ENCODE peak calls at places on chromosome 19, in eight cellular contexts. One of them, this sample, is unnamed.

GRCh38 chr19:47447470-47448359 is 24.0 kb downstream of the SLC8A2 start:
- DNase-seq in fibroblast of mammary gland: peak; percentile 41
- DNase-seq in T-helper 9 cell: peak; percentile 28
- DNase-seq in NCI-H1048: no peak
- DNase-seq in heart left ventricle: no peak
- DNase-seq in NCI-H524: no peak
- DNase-seq in NCI-H774: peak; percentile 58
- DNase-seq in EL: peak; percentile 33
- DNase-seq in this sample: no peak

GRCh38 chr19:5126498-5127223 is 157.7 kb downstream of the KDM4B start:
- DNase-seq in EL: no peak
- DNase-seq in NCI-H524: no peak
- DNase-seq in T-helper 9 cell: no peak
- DNase-seq in NCI-H1048: no peak
- DNase-seq in fibroblast of mammary gland: no peak
- DNase-seq in NCI-H774: no peak
- DNase-seq in heart left ventricle: no peak
- DNase-seq in this sample: no peak

GRCh38 chr19:31500921-31501320 is 151.7 kb upstream of the TSHZ3 start:
- DNase-seq in NCI-H774: no peak
- DNase-seq in NCI-H1048: no peak
- DNase-seq in NCI-H524: no peak
- DNase-seq in T-helper 9 cell: no peak
- DNase-seq in heart left ventricle: no peak
- DNase-seq in fibroblast of mammary gland: no peak
- DNase-seq in EL: no peak
- DNase-seq in this sample: no peak

GRCh38 chr19:16897572-16898056 is 8.8 kb downstream of the F2RL3 start:
- DNase-seq in fibroblast of mammary gland: peak; percentile 16
- DNase-seq in T-helper 9 cell: no peak
- DNase-seq in NCI-H774: no peak
- DNase-seq in EL: no peak
- DNase-seq in NCI-H524: no peak
- DNase-seq in heart left ventricle: no peak
- DNase-seq in NCI-H1048: no peak
- DNase-seq in this sample: no peak

GRCh38 chr19:28943651-28944050 is 269.3 kb downstream of the UQCRFS1 start:
- DNase-seq in NCI-H1048: no peak
- DNase-seq in heart left ventricle: no peak
- DNase-seq in NCI-H774: no peak
- DNase-seq in T-helper 9 cell: no peak
- DNase-seq in fibroblast of mammary gland: no peak
- DNase-seq in NCI-H524: no peak
- DNase-seq in EL: no peak
- DNase-seq in this sample: no peak

GRCh38 chr19:4327877-4328242 is 10.8 kb downstream of the STAP2 start:
- DNase-seq in NCI-H524: no peak
- DNase-seq in NCI-H1048: no peak
- DNase-seq in NCI-H774: no peak
- DNase-seq in fibroblast of mammary gland: no peak
- DNase-seq in heart left ventricle: no peak
- DNase-seq in T-helper 9 cell: no peak
- DNase-seq in EL: no peak
- DNase-seq in this sample: no peak

GRCh38 chr19:13398780-13399726 is 107.2 kb downstream of the CACNA1A start:
- DNase-seq in heart left ventricle: no peak
- DNase-seq in NCI-H774: peak; percentile 5
- DNase-seq in T-helper 9 cell: no peak
- DNase-seq in EL: peak; percentile 94
- DNase-seq in NCI-H1048: no peak
- DNase-seq in fibroblast of mammary gland: peak; percentile 98
- DNase-seq in NCI-H524: no peak
- DNase-seq in this sample: no peak

GRCh38 chr19:35075202-35076025 is 33.9 kb downstream of the HPN start:
- DNase-seq in heart left ventricle: no peak
- DNase-seq in NCI-H1048: no peak
- DNase-seq in T-helper 9 cell: no peak
- DNase-seq in EL: no peak
- DNase-seq in NCI-H524: no peak
- DNase-seq in fibroblast of mammary gland: no peak
- DNase-seq in NCI-H774: no peak
- DNase-seq in this sample: no peak

GRCh38 chr19:50059045-50059444 is 33.2 kb downstream of the ZNF473 start:
- DNase-seq in NCI-H774: no peak
- DNase-seq in T-helper 9 cell: no peak
- DNase-seq in NCI-H1048: no peak
- DNase-seq in fibroblast of mammary gland: no peak
- DNase-seq in EL: no peak
- DNase-seq in heart left ventricle: no peak
- DNase-seq in NCI-H524: no peak
- DNase-seq in this sample: no peak

GRCh38 chr19:18045307-18046013 is 37.5 kb downstream of the ARRDC2 start:
- DNase-seq in T-helper 9 cell: no peak
- DNase-seq in fibroblast of mammary gland: no peak
- DNase-seq in EL: no peak
- DNase-seq in heart left ventricle: no peak
- DNase-seq in NCI-H1048: no peak
- DNase-seq in NCI-H524: peak; percentile 35
- DNase-seq in NCI-H774: no peak
- DNase-seq in this sample: no peak

GRCh38 chr19:44925114-44925891 is 10.9 kb downstream of the APOC1 start:
- DNase-seq in heart left ventricle: peak; percentile 71
- DNase-seq in T-helper 9 cell: no peak
- DNase-seq in fibroblast of mammary gland: peak; percentile 84
- DNase-seq in NCI-H524: no peak
- DNase-seq in EL: peak; percentile 72
- DNase-seq in NCI-H774: no peak
- DNase-seq in NCI-H1048: no peak
- DNase-seq in this sample: no peak

GRCh38 chr19:22945560-22945959 is 57.4 kb downstream of the ZNF728 start:
- DNase-seq in NCI-H1048: no peak
- DNase-seq in fibroblast of mammary gland: peak; percentile 44
- DNase-seq in NCI-H774: no peak
- DNase-seq in heart left ventricle: no peak
- DNase-seq in EL: no peak
- DNase-seq in T-helper 9 cell: no peak
- DNase-seq in NCI-H524: no peak
- DNase-seq in this sample: no peak

GRCh38 chr19:2695288-2695866 is 7.1 kb downstream of the GNG7 start:
- DNase-seq in heart left ventricle: peak; percentile 67
- DNase-seq in EL: no peak
- DNase-seq in T-helper 9 cell: no peak
- DNase-seq in NCI-H774: no peak
- DNase-seq in NCI-H524: no peak
- DNase-seq in NCI-H1048: no peak
- DNase-seq in fibroblast of mammary gland: no peak
- DNase-seq in this sample: no peak

GRCh38 chr19:10093295-10094186 is 7.4 kb downstream of the SHFL start:
- DNase-seq in heart left ventricle: no peak
- DNase-seq in fibroblast of mammary gland: peak; percentile 24
- DNase-seq in NCI-H1048: no peak
- DNase-seq in T-helper 9 cell: no peak
- DNase-seq in NCI-H524: no peak
- DNase-seq in NCI-H774: no peak
- DNase-seq in EL: no peak
- DNase-seq in this sample: no peak

GRCh38 chr19:27741236-27741635 is 1471.7 kb downstream of the UQCRFS1 start:
- DNase-seq in T-helper 9 cell: no peak
- DNase-seq in NCI-H1048: no peak
- DNase-seq in EL: no peak
- DNase-seq in NCI-H774: no peak
- DNase-seq in fibroblast of mammary gland: no peak
- DNase-seq in NCI-H524: no peak
- DNase-seq in heart left ventricle: no peak
- DNase-seq in this sample: no peak

GRCh38 chr19:30662211-30662861 is 290.2 kb downstream of the ZNF536 start:
- DNase-seq in heart left ventricle: no peak
- DNase-seq in T-helper 9 cell: no peak
- DNase-seq in fibroblast of mammary gland: no peak
- DNase-seq in NCI-H1048: no peak
- DNase-seq in NCI-H524: no peak
- DNase-seq in EL: no peak
- DNase-seq in NCI-H774: no peak
- DNase-seq in this sample: no peak

GRCh38 chr19:3367572-3368440 is 1.4 kb downstream of the NFIC start:
- DNase-seq in NCI-H774: no peak
- DNase-seq in NCI-H524: no peak
- DNase-seq in fibroblast of mammary gland: peak; percentile 34
- DNase-seq in NCI-H1048: no peak
- DNase-seq in T-helper 9 cell: no peak
- DNase-seq in heart left ventricle: no peak
- DNase-seq in EL: peak; percentile 50
- DNase-seq in this sample: no peak

GRCh38 chr19:19745496-19746285 is 12.8 kb upstream of the ZNF14 start:
- DNase-seq in heart left ventricle: no peak
- DNase-seq in EL: no peak
- DNase-seq in NCI-H1048: no peak
- DNase-seq in fibroblast of mammary gland: no peak
- DNase-seq in NCI-H774: no peak
- DNase-seq in NCI-H524: no peak
- DNase-seq in T-helper 9 cell: no peak
- DNase-seq in this sample: no peak

GRCh38 chr19:51364200-51365106 is 1.7 kb downstream of the ETFB start:
- DNase-seq in heart left ventricle: no peak
- DNase-seq in NCI-H1048: no peak
- DNase-seq in NCI-H524: no peak
- DNase-seq in fibroblast of mammary gland: peak; percentile 32
- DNase-seq in NCI-H774: no peak
- DNase-seq in T-helper 9 cell: no peak
- DNase-seq in EL: peak; percentile 47
- DNase-seq in this sample: no peak

GRCh38 chr19:54073829-54074228 is 7.3 kb downstream of the TARM1 start:
- DNase-seq in NCI-H1048: no peak
- DNase-seq in T-helper 9 cell: no peak
- DNase-seq in fibroblast of mammary gland: no peak
- DNase-seq in NCI-H524: no peak
- DNase-seq in heart left ventricle: no peak
- DNase-seq in NCI-H774: no peak
- DNase-seq in EL: no peak
- DNase-seq in this sample: no peak

GRCh38 chr19:42512743-42513304 is 15.5 kb downstream of the CEACAM1 start:
- DNase-seq in T-helper 9 cell: no peak
- DNase-seq in heart left ventricle: no peak
- DNase-seq in NCI-H774: no peak
- DNase-seq in fibroblast of mammary gland: no peak
- DNase-seq in NCI-H524: no peak
- DNase-seq in EL: no peak
- DNase-seq in NCI-H1048: no peak
- DNase-seq in this sample: no peak

GRCh38 chr19:29277107-29277506 is 64.2 kb upstream of the UQCRFS1 start:
- DNase-seq in EL: peak; percentile 53
- DNase-seq in NCI-H774: peak; percentile 12
- DNase-seq in NCI-H1048: no peak
- DNase-seq in T-helper 9 cell: peak; percentile 16
- DNase-seq in NCI-H524: no peak
- DNase-seq in fibroblast of mammary gland: no peak
- DNase-seq in heart left ventricle: no peak
- DNase-seq in this sample: no peak

GRCh38 chr19:35214766-35215422 is 13.6 kb downstream of the FAM187B start:
- DNase-seq in NCI-H524: no peak
- DNase-seq in EL: no peak
- DNase-seq in heart left ventricle: no peak
- DNase-seq in NCI-H774: no peak
- DNase-seq in fibroblast of mammary gland: no peak
- DNase-seq in T-helper 9 cell: no peak
- DNase-seq in NCI-H1048: no peak
- DNase-seq in this sample: no peak

GRCh38 chr19:10921909-10922637 is 6.4 kb downstream of the YIPF2 start:
- DNase-seq in T-helper 9 cell: no peak
- DNase-seq in NCI-H524: no peak
- DNase-seq in NCI-H1048: no peak
- DNase-seq in heart left ventricle: no peak
- DNase-seq in NCI-H774: no peak
- DNase-seq in fibroblast of mammary gland: no peak
- DNase-seq in EL: no peak
- DNase-seq in this sample: no peak

GRCh38 chr19:18126097-18126496 is 26.9 kb upstream of the PIK3R2 start:
- DNase-seq in NCI-H524: no peak
- DNase-seq in EL: no peak
- DNase-seq in NCI-H1048: no peak
- DNase-seq in NCI-H774: no peak
- DNase-seq in T-helper 9 cell: no peak
- DNase-seq in fibroblast of mammary gland: no peak
- DNase-seq in heart left ventricle: no peak
- DNase-seq in this sample: no peak

GRCh38 chr19:18274303-18274775 is at the start of gene IQCN:
- DNase-seq in NCI-H524: no peak
- DNase-seq in NCI-H1048: no peak
- DNase-seq in fibroblast of mammary gland: no peak
- DNase-seq in NCI-H774: no peak
- DNase-seq in T-helper 9 cell: no peak
- DNase-seq in EL: no peak
- DNase-seq in heart left ventricle: no peak
- DNase-seq in this sample: peak; percentile 58

GRCh38 chr19:17841810-17842662 is 5.7 kb downstream of the JAK3 start:
- DNase-seq in NCI-H524: peak; percentile 92
- DNase-seq in NCI-H774: peak; percentile 88
- DNase-seq in EL: peak; percentile 87
- DNase-seq in fibroblast of mammary gland: peak; percentile 84
- DNase-seq in heart left ventricle: peak; percentile 76
- DNase-seq in T-helper 9 cell: peak; percentile 25
- DNase-seq in NCI-H1048: peak; percentile 81
- DNase-seq in this sample: peak; percentile 91